ENCODE peak calls at places on chromosomes 2 and 18, in six cellular contexts. U, P, I, S, K and G are unnamed samples.

GRCh38 chr2:119826370-119826961 is 66.7 kb downstream of the PTPN4 start:
- DNase-seq in U (peak), P (peak), I (peak), S (no peak), K (peak), G (no peak)

GRCh38 chr2:219473511-219473910 is 25.2 kb upstream of the GMPPA start:
- DNase-seq in U (no peak), P (no peak), I (no peak), S (peak), K (no peak), G (no peak)

GRCh38 chr2:104976603-104977120 is 61.2 kb upstream of the MRPS9 start:
- DNase-seq in U (peak), P (no peak), I (peak), S (no peak), K (no peak), G (no peak)

GRCh38 chr2:202019689-202020450 is 13.8 kb upstream of the FZD7 start:
- DNase-seq in U (no peak), P (peak), I (no peak), S (no peak), K (no peak), G (no peak)

GRCh38 chr2:196113061-196113974 is 44.7 kb upstream of the DNAH7 start:
- DNase-seq in U (peak), P (peak), I (no peak), S (no peak), K (peak), G (no peak)

GRCh38 chr2:232600053-232600773 is 33.2 kb upstream of the EFHD1 start:
- DNase-seq in U (peak), P (no peak), I (no peak), S (peak), K (no peak), G (no peak)

GRCh38 chr2:191302459-191303155 is 57.4 kb downstream of the MYO1B start:
- DNase-seq in U (peak), P (peak), I (peak), S (no peak), K (peak), G (no peak)

GRCh38 chr18:24741961-24742738 is 281.7 kb downstream of the HRH4 start:
- DNase-seq in U (no peak), P (peak), I (no peak), S (no peak), K (peak), G (no peak)

GRCh38 chr2:165328272-165328671 is 89.1 kb downstream of the SCN2A start:
- DNase-seq in U (peak), P (no peak), I (peak), S (no peak), K (no peak), G (no peak)

GRCh38 chr2:22078701-22079100 is 954.9 kb downstream of the TDRD15 start:
- DNase-seq in U (peak), P (no peak), I (no peak), S (no peak), K (no peak), G (no peak)

GRCh38 chr2:101360229-101360628 is 27.1 kb downstream of the CREG2 start:
- DNase-seq in U (no peak), P (peak), I (no peak), S (no peak), K (peak), G (no peak)

GRCh38 chr2:101751875-101752619 is 54.5 kb downstream of the MAP4K4 start:
- DNase-seq in U (no peak), P (no peak), I (peak), S (no peak), K (no peak), G (no peak)

GRCh38 chr2:234497592-234498023 is 727 bp upstream of the ARL4C start:
- DNase-seq in U (peak), P (no peak), I (no peak), S (no peak), K (no peak), G (no peak)

GRCh38 chr18:13237641-13238040 is 19.1 kb downstream of the LDLRAD4 start:
- DNase-seq in U (no peak), P (no peak), I (no peak), S (no peak), K (no peak), G (no peak)

GRCh38 chr2:160010361-160011145 is 51.9 kb downstream of the PLA2R1 start:
- DNase-seq in U (no peak), P (peak), I (no peak), S (no peak), K (peak), G (no peak)

GRCh38 chr2:71478806-71479205 is 25.4 kb downstream of the DYSF start:
- DNase-seq in U (no peak), P (no peak), I (no peak), S (no peak), K (no peak), G (no peak)

GRCh38 chr2:101307950-101308431 is 510 bp downstream of the RNF149 start:
- DNase-seq in U (peak), P (no peak), I (peak), S (peak), K (no peak), G (no peak)

GRCh38 chr2:215900203-215900611 is 113.1 kb downstream of the MREG start:
- DNase-seq in U (no peak), P (peak), I (no peak), S (no peak), K (peak), G (no peak)

GRCh38 chr2:127157114-127157513 is 50.2 kb upstream of the BIN1 start:
- DNase-seq in U (no peak), P (no peak), I (no peak), S (no peak), K (no peak), G (no peak)

GRCh38 chr2:61900246-61900645 is 5.2 kb upstream of the COMMD1 start:
- DNase-seq in U (no peak), P (peak), I (no peak), S (no peak), K (no peak), G (no peak)

GRCh38 chr2:241797441-241798080 is 11.4 kb upstream of the NEU4 start:
- DNase-seq in U (no peak), P (no peak), I (no peak), S (no peak), K (no peak), G (no peak)

GRCh38 chr2:16192416-16193216 is 252.3 kb downstream of the MYCN start:
- DNase-seq in U (no peak), P (no peak), I (no peak), S (no peak), K (no peak), G (no peak)

GRCh38 chr18:55732227-55733106 is 144.5 kb upstream of the TCF4 start:
- DNase-seq in U (no peak), P (peak), I (no peak), S (no peak), K (peak), G (no peak)

DNA sequence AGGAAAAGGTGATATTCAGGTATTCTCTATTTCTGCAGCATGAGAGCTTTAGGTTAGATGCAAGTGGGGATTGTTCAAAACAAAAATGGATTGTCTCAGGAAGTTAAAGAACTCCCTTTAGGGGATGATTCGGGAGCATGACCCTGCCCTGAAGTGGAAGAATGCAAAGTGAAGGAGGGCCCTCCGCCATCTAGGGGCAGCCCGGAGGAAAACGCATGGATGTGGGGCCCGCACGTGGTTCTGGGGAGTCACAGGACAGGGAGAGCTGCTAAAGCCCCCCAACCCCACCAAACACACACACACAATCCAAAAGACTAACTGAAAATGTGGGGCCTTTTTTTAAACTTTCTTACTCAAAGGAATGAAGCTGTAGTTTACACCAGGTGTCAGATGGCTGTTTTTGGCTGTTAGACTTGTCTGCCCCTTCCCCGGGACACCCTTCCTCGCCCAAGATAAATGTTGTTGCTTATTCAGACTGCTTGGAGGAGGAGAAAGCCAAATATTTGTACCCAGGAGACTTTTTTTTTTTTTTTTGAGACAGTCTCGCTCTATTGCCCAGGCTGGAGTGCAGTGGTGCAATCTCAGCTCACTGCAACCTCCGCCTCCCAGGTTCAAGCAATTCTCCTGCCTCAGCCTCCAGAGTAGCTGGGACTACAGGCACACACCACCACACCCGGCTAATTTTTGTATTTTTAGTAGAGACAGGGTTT is 78.8 kb downstream of the HNRNPLL start:
- DNase-seq in U (peak), P (no peak), I (no peak), S (no peak), K (no peak), G (no peak)
- TF ChIP-seq CTCF in U (peak), P (no peak), I (no peak), S (no peak), K (no peak), G (no peak)

GRCh38 chr18:58898427-58898826 is 33.8 kb downstream of the ZNF532 start:
- DNase-seq in U (no peak), P (no peak), I (no peak), S (no peak), K (no peak), G (no peak)
- H3K4me3 ChIP-seq in U (no peak), P (no peak), I (no peak), S (no peak), K (no peak), G (no peak)

GRCh38 chr2:162994718-162995117 is 156.2 kb upstream of the KCNH7 start:
- DNase-seq in U (no peak), P (no peak), I (no peak), S (no peak), K (no peak), G (no peak)

GRCh38 chr2:162992828-162993227 is 154.3 kb upstream of the KCNH7 start:
- DNase-seq in U (no peak), P (no peak), I (no peak), S (no peak), K (no peak), G (no peak)

DNA sequence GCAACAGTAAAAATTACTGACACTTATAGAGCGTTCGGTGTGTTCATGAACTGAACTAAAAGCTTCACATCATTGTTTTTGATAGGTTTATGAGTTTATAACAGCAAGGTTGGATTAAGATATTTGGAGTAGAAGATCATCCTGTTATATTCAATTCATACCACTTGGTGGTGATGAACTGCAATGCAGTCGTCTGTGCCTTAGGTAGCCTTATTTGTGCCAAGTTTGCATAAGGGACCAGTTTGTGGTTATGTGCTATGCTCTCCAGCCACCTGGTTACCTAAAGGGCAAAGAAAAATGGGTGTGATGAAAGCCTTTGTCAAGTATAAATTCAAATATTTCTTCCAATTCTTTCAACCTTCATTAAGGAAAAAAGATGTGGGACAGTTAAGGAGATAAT is 150.9 kb upstream of the KCNH7 start:
- DNase-seq in U (peak), P (no peak), I (no peak), S (no peak), K (no peak), G (no peak)
- TF ChIP-seq CTCF in U (peak), P (no peak), I (no peak), S (no peak), K (no peak), G (no peak)

DNA sequence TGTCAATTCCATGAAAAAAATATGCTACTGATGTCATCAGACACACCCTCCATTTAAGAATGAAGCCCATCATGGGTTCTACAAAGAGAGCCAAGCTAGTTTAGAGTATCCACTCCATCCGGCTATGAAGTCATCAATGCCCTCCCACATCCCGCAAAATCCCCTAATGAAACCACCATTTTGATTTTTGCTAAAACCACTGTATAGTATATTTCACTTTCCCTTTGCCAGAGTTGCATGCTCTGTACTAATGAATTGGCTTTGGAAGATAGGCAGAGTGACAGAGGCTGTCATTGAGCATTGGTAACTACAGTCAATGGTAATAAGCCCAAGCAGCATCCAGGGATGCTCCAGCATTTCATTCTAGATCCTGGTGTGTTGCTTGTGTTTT is 118.6 kb downstream of the ANKRD44 start:
- DNase-seq in U (no peak), P (no peak), I (peak), S (no peak), K (no peak), G (no peak)
- H3K4me3 ChIP-seq in U (no peak), P (no peak), I (no peak), S (no peak), K (no peak), G (no peak)

DNA sequence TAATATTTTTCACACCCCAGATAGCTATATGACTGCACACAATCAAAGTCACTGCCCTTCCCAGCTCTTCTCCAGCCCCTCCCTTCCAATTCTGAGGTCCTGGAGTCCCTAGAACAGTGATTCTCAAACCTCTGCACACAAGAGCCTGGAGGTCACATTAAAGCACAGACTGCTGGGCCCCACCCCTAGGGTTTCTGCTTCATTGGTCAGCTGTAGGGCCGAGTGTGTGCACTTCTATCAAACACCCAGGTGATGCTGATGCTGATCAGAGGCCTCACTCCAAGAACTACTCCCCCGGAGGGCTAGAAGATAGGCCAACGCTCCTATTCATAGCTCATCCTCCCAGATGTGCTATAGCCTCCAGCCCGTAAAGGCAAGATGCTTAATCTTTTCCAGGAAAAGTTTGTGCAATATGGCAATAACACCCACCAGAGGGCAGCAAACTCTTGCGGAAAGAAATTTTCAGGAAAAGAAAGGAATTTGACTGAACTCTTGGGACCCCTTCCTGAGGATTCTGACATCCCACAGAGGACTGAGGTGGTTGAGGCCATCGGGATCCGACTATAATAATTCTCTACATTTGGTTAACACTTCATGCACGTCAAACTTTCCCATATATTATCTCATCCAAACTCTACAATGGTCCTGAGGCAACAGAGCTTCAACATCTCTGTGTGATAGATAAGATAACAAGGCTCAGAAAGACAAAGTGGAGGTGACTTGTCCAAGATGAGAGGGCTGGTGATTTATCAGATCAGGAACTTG is 194.2 kb upstream of the PKDCC start:
- DNase-seq in U (peak), P (peak), I (peak), S (peak), K (peak), G (no peak)
- TF ChIP-seq CTCF in U (peak), P (peak), I (peak), S (peak), K (peak), G (peak)

DNA sequence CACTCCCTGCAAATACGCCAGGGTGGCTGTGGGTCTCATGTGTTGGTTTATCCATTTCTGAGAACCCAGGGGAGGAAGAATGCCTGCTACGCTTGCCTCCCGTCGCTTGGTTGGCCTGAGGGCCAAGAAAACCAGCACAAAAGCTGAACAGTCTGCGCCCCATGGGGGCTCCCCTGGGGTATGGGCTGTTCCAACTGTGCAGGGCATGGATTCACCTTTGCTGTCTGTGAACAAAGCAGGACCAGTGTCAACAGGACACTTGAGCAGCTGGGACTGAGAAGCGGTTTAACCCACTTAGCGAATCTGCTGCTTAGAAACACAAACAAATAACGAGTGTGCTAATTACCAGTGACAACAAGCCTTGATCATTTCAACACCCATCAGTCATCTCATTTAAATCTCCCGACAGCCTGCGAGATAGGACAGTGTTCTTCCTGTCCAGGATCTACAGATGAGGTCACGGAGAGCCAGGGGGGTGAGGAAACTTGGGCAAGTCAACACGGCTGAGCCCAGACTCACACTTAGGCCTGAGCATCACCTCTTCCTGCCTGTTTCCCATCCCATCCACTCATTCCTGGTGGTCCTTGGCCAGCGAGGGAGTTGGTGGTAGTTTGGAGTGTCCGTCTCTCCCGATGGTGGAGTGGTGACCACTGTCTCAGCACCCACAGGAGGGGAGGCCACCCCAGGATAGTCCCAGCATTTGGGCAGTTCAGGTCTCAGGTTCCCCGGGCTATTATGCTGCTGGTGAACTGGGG is 111.6 kb upstream of the HAAO start:
- DNase-seq in U (no peak), P (no peak), I (no peak), S (no peak), K (no peak), G (no peak)
- H3K4me3 ChIP-seq in U (no peak), P (no peak), I (no peak), S (no peak), K (no peak), G (no peak)

GRCh38 chr2:70133127-70133452 is 45.8 kb downstream of the PCBP1 start:
- DNase-seq in U (no peak), P (no peak), I (no peak), S (no peak), K (no peak), G (no peak)

GRCh38 chr2:70127920-70128444 is 40.7 kb downstream of the PCBP1 start:
- DNase-seq in U (no peak), P (no peak), I (no peak), S (no peak), K (no peak), G (no peak)

GRCh38 chr2:70133521-70134348 is 46.5 kb downstream of the PCBP1 start:
- DNase-seq in U (no peak), P (no peak), I (peak), S (no peak), K (no peak), G (no peak)

GRCh38 chr2:70132244-70133126 is 45.2 kb downstream of the PCBP1 start:
- DNase-seq in U (no peak), P (peak), I (peak), S (peak), K (peak), G (no peak)
- TF ChIP-seq CTCF in U (no peak), P (no peak), I (no peak), S (no peak), K (no peak), G (no peak)

GRCh38 chr18:5890261-5890605 is 5.1 kb downstream of the TMEM200C start:
- DNase-seq in U (peak), P (no peak), I (no peak), S (peak), K (no peak), G (no peak)
- H3K4me3 ChIP-seq in U (peak), P (no peak), I (peak), S (no peak), K (no peak), G (peak)

DNA sequence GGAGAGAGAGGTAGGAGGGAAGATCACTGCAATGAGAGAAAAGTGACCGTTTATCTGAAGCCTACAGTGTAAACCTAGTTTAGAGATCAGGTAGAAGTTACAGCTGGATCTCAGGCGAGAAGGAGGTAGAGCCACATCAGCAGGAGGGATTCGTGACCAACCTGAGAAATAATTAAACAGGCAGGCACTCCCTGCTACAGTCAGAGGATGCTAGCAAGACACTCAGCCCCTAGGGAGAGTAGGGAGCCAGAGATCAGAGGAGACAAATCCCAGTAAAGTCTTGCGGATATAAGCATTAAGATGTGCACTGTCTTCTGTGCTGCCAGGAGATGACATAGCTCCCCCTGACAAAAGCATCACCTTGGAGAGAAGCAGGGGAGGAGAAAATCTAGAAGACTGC is 629.1 kb upstream of the SLC39A10 start:
- DNase-seq in U (peak), P (no peak), I (no peak), S (no peak), K (no peak), G (no peak)
- TF ChIP-seq CTCF in U (no peak), P (no peak), I (no peak), S (no peak), K (no peak), G (no peak)